ENCODE peak calls at places on chromosome 19, in nine cellular contexts. One of them, this sample, is unnamed.

GRCh38 chr19:33821871-33822270 is 25.2 kb downstream of the KCTD15 start:
- DNase-seq in tibial nerve: no peak
- DNase-seq in left ventricle myocardium inferior: no peak
- DNase-seq in adrenal gland: no peak
- DNase-seq in AG04449: no peak
- DNase-seq in lower leg skin: no peak
- DNase-seq in choroid plexus epithelial cell: no peak
- DNase-seq in brain microvascular endothelial cell: no peak
- DNase-seq in fibroblast of lung: no peak
- DNase-seq in this sample: no peak

GRCh38 chr19:4935449-4935848 is 26.1 kb downstream of the UHRF1 start:
- DNase-seq in tibial nerve: no peak
- DNase-seq in left ventricle myocardium inferior: no peak
- DNase-seq in adrenal gland: no peak
- DNase-seq in AG04449: no peak
- DNase-seq in lower leg skin: no peak
- DNase-seq in choroid plexus epithelial cell: no peak
- DNase-seq in brain microvascular endothelial cell: no peak
- DNase-seq in fibroblast of lung: no peak
- DNase-seq in this sample: no peak

GRCh38 chr19:40692212-40692551 is 1.7 kb upstream of the NUMBL start:
- DNase-seq in tibial nerve: no peak
- DNase-seq in left ventricle myocardium inferior: no peak
- DNase-seq in adrenal gland: no peak
- DNase-seq in AG04449: no peak
- DNase-seq in lower leg skin: no peak
- DNase-seq in choroid plexus epithelial cell: no peak
- DNase-seq in brain microvascular endothelial cell: no peak
- DNase-seq in fibroblast of lung: no peak
- DNase-seq in this sample: no peak

GRCh38 chr19:50512999-50513745 is 541 bp downstream of the ASPDH start:
- DNase-seq in tibial nerve: no peak
- DNase-seq in left ventricle myocardium inferior: no peak
- DNase-seq in adrenal gland: no peak
- DNase-seq in AG04449: no peak
- DNase-seq in lower leg skin: no peak
- DNase-seq in choroid plexus epithelial cell: no peak
- DNase-seq in brain microvascular endothelial cell: no peak
- DNase-seq in fibroblast of lung: no peak
- DNase-seq in this sample: no peak

GRCh38 chr19:44758596-44758995 is 10.1 kb downstream of the BCL3 start:
- DNase-seq in tibial nerve: no peak
- DNase-seq in left ventricle myocardium inferior: peak
- DNase-seq in adrenal gland: no peak
- DNase-seq in AG04449: no peak
- DNase-seq in lower leg skin: no peak
- DNase-seq in choroid plexus epithelial cell: no peak
- DNase-seq in brain microvascular endothelial cell: no peak
- DNase-seq in fibroblast of lung: peak
- DNase-seq in this sample: no peak

GRCh38 chr19:41386442-41386841 is 10.1 kb downstream of the TMEM91 start:
- DNase-seq in tibial nerve: no peak
- DNase-seq in left ventricle myocardium inferior: peak
- DNase-seq in adrenal gland: no peak
- DNase-seq in AG04449: no peak
- DNase-seq in lower leg skin: no peak
- DNase-seq in choroid plexus epithelial cell: peak
- DNase-seq in brain microvascular endothelial cell: no peak
- DNase-seq in fibroblast of lung: no peak
- DNase-seq in this sample: peak

GRCh38 chr19:55986487-55986886 is at the start of gene NLRP5:
- DNase-seq in tibial nerve: no peak
- DNase-seq in left ventricle myocardium inferior: no peak
- DNase-seq in adrenal gland: no peak
- DNase-seq in AG04449: no peak
- DNase-seq in lower leg skin: no peak
- DNase-seq in choroid plexus epithelial cell: no peak
- DNase-seq in brain microvascular endothelial cell: no peak
- DNase-seq in fibroblast of lung: no peak
- DNase-seq in this sample: no peak

GRCh38 chr19:40398417-40399056 is 8.6 kb upstream of the HIPK4 start:
- DNase-seq in tibial nerve: no peak
- DNase-seq in left ventricle myocardium inferior: peak
- DNase-seq in adrenal gland: peak
- DNase-seq in AG04449: no peak
- DNase-seq in lower leg skin: peak
- DNase-seq in choroid plexus epithelial cell: peak
- DNase-seq in brain microvascular endothelial cell: peak
- DNase-seq in fibroblast of lung: peak
- DNase-seq in this sample: no peak

GRCh38 chr19:55304279-55304978 is 20.6 kb downstream of the BRSK1 start:
- DNase-seq in tibial nerve: peak
- DNase-seq in left ventricle myocardium inferior: no peak
- DNase-seq in adrenal gland: peak
- DNase-seq in AG04449: no peak
- DNase-seq in lower leg skin: no peak
- DNase-seq in choroid plexus epithelial cell: peak
- DNase-seq in brain microvascular endothelial cell: no peak
- DNase-seq in fibroblast of lung: peak
- DNase-seq in this sample: no peak

GRCh38 chr19:17718988-17719711 is at the start of gene MAP1S:
- DNase-seq in tibial nerve: no peak
- DNase-seq in left ventricle myocardium inferior: peak
- DNase-seq in adrenal gland: peak
- DNase-seq in AG04449: no peak
- DNase-seq in lower leg skin: no peak
- DNase-seq in choroid plexus epithelial cell: peak
- DNase-seq in brain microvascular endothelial cell: peak
- DNase-seq in fibroblast of lung: peak
- DNase-seq in this sample: no peak

GRCh38 chr19:4443188-4443587 is 14.4 kb downstream of the UBXN6 start:
- DNase-seq in tibial nerve: no peak
- DNase-seq in left ventricle myocardium inferior: no peak
- DNase-seq in adrenal gland: no peak
- DNase-seq in AG04449: no peak
- DNase-seq in lower leg skin: no peak
- DNase-seq in choroid plexus epithelial cell: no peak
- DNase-seq in brain microvascular endothelial cell: no peak
- DNase-seq in fibroblast of lung: no peak
- DNase-seq in this sample: no peak

GRCh38 chr19:18202759-18203407 is 959 bp downstream of the RAB3A start:
- DNase-seq in tibial nerve: no peak
- DNase-seq in left ventricle myocardium inferior: no peak
- DNase-seq in adrenal gland: peak
- DNase-seq in AG04449: no peak
- DNase-seq in lower leg skin: peak
- DNase-seq in choroid plexus epithelial cell: no peak
- DNase-seq in brain microvascular endothelial cell: no peak
- DNase-seq in fibroblast of lung: no peak
- DNase-seq in this sample: no peak

GRCh38 chr19:55693336-55693974 is 18.4 kb downstream of the EPN1 start:
- DNase-seq in tibial nerve: no peak
- DNase-seq in left ventricle myocardium inferior: peak
- DNase-seq in adrenal gland: no peak
- DNase-seq in AG04449: no peak
- DNase-seq in lower leg skin: no peak
- DNase-seq in choroid plexus epithelial cell: no peak
- DNase-seq in brain microvascular endothelial cell: no peak
- DNase-seq in fibroblast of lung: no peak
- DNase-seq in this sample: no peak

GRCh38 chr19:12095111-12095790 is 30.7 kb downstream of the ZNF844 start:
- DNase-seq in tibial nerve: no peak
- DNase-seq in left ventricle myocardium inferior: no peak
- DNase-seq in adrenal gland: no peak
- DNase-seq in AG04449: no peak
- DNase-seq in lower leg skin: no peak
- DNase-seq in choroid plexus epithelial cell: peak
- DNase-seq in brain microvascular endothelial cell: no peak
- DNase-seq in fibroblast of lung: no peak
- DNase-seq in this sample: no peak

GRCh38 chr19:10583021-10583776 is 3.9 kb downstream of the AP1M2 start:
- DNase-seq in tibial nerve: no peak
- DNase-seq in left ventricle myocardium inferior: no peak
- DNase-seq in adrenal gland: peak
- DNase-seq in AG04449: no peak
- DNase-seq in lower leg skin: no peak
- DNase-seq in choroid plexus epithelial cell: no peak
- DNase-seq in brain microvascular endothelial cell: no peak
- DNase-seq in fibroblast of lung: no peak
- DNase-seq in this sample: no peak

GRCh38 chr19:49691243-49692101 is 556 bp downstream of the CPT1C start:
- DNase-seq in tibial nerve: no peak
- DNase-seq in left ventricle myocardium inferior: peak
- DNase-seq in adrenal gland: peak
- DNase-seq in AG04449: no peak
- DNase-seq in lower leg skin: no peak
- DNase-seq in choroid plexus epithelial cell: peak
- DNase-seq in brain microvascular endothelial cell: peak
- DNase-seq in fibroblast of lung: peak
- DNase-seq in this sample: no peak

GRCh38 chr19:34824686-34825085 is 51.7 kb upstream of the ZNF599 start:
- DNase-seq in tibial nerve: no peak
- DNase-seq in left ventricle myocardium inferior: no peak
- DNase-seq in adrenal gland: no peak
- DNase-seq in AG04449: no peak
- DNase-seq in lower leg skin: no peak
- DNase-seq in choroid plexus epithelial cell: no peak
- DNase-seq in brain microvascular endothelial cell: no peak
- DNase-seq in fibroblast of lung: no peak
- DNase-seq in this sample: no peak

GRCh38 chr19:13712767-13713201 is 51.5 kb upstream of the MRI1 start:
- DNase-seq in tibial nerve: no peak
- DNase-seq in left ventricle myocardium inferior: peak
- DNase-seq in adrenal gland: no peak
- DNase-seq in AG04449: no peak
- DNase-seq in lower leg skin: no peak
- DNase-seq in choroid plexus epithelial cell: no peak
- DNase-seq in brain microvascular endothelial cell: no peak
- DNase-seq in fibroblast of lung: peak
- DNase-seq in this sample: no peak

GRCh38 chr19:13723206-13723605 is 41.1 kb upstream of the MRI1 start:
- DNase-seq in tibial nerve: no peak
- DNase-seq in left ventricle myocardium inferior: no peak
- DNase-seq in adrenal gland: no peak
- DNase-seq in AG04449: no peak
- DNase-seq in lower leg skin: no peak
- DNase-seq in choroid plexus epithelial cell: peak
- DNase-seq in brain microvascular endothelial cell: no peak
- DNase-seq in fibroblast of lung: peak
- DNase-seq in this sample: no peak

GRCh38 chr19:13717194-13717643 is 47.1 kb upstream of the MRI1 start:
- DNase-seq in tibial nerve: no peak
- DNase-seq in left ventricle myocardium inferior: no peak
- DNase-seq in adrenal gland: no peak
- DNase-seq in AG04449: no peak
- DNase-seq in lower leg skin: no peak
- DNase-seq in choroid plexus epithelial cell: no peak
- DNase-seq in brain microvascular endothelial cell: no peak
- DNase-seq in fibroblast of lung: peak
- DNase-seq in this sample: no peak

DNA sequence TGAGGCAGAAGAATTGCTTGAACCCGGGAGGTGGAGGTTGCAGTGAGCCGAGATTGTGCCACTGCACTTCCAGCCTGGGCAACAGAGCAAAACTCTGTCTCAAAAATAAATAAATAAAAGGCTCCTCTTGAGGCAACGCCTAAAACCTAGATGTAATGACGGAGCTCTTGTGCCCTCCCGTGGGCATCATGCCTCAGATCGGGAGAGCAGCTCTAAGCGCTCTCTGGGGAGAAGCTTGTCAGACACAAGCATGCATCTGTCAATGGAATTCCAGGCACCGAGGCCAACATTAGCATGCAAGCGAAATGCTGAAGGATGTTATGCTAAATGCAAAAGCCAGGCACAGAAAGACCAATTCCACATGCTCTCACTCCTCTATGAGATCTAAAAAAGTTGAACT is 45.6 kb upstream of the MRI1 start:
- DNase-seq in tibial nerve: no peak
- DNase-seq in left ventricle myocardium inferior: peak
- DNase-seq in adrenal gland: peak
- DNase-seq in AG04449: peak
- DNase-seq in lower leg skin: no peak
- DNase-seq in choroid plexus epithelial cell: peak
- DNase-seq in brain microvascular endothelial cell: peak
- DNase-seq in fibroblast of lung: peak
- DNase-seq in this sample: no peak
- TF ChIP-seq CTCF in tibial nerve: no peak
- TF ChIP-seq CTCF in left ventricle myocardium inferior: peak
- TF ChIP-seq CTCF in adrenal gland: peak
- TF ChIP-seq CTCF in AG04449: peak
- TF ChIP-seq CTCF in lower leg skin: no peak
- TF ChIP-seq CTCF in choroid plexus epithelial cell: peak
- TF ChIP-seq CTCF in brain microvascular endothelial cell: peak
- TF ChIP-seq CTCF in fibroblast of lung: peak
- TF ChIP-seq CTCF in this sample: no peak

GRCh38 chr19:7366701-7367420 is 18.1 kb downstream of the ARHGEF18 start:
- DNase-seq in tibial nerve: no peak
- DNase-seq in left ventricle myocardium inferior: no peak
- DNase-seq in adrenal gland: no peak
- DNase-seq in AG04449: no peak
- DNase-seq in lower leg skin: no peak
- DNase-seq in choroid plexus epithelial cell: peak
- DNase-seq in brain microvascular endothelial cell: peak
- DNase-seq in fibroblast of lung: peak
- DNase-seq in this sample: no peak
- TF ChIP-seq CTCF in tibial nerve: no peak
- TF ChIP-seq CTCF in left ventricle myocardium inferior: peak
- TF ChIP-seq CTCF in adrenal gland: peak
- TF ChIP-seq CTCF in AG04449: no peak
- TF ChIP-seq CTCF in lower leg skin: no peak
- TF ChIP-seq CTCF in choroid plexus epithelial cell: peak
- TF ChIP-seq CTCF in brain microvascular endothelial cell: peak
- TF ChIP-seq CTCF in fibroblast of lung: peak
- TF ChIP-seq CTCF in this sample: no peak

DNA sequence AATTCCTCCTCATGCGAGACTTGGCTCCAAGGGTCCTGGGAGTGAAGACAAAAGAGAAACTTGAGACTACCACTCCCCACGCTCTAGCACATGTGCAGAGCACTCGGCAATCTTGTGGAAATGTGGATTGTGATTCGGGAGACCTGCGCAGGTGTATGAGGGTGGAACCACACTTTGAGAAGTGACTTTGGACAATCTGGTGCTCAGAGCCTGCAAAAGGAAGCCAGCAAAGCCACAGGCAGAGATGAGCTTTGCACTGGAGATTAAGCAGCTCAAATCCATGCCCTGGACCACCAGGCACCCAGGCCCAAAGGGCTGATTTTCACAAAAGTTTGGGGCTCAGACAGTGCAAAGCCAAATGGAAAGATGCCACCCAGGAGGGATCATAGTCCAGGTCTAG is 162.5 kb upstream of the TSHZ3 start:
- DNase-seq in tibial nerve: no peak
- DNase-seq in left ventricle myocardium inferior: no peak
- DNase-seq in adrenal gland: no peak
- DNase-seq in AG04449: no peak
- DNase-seq in lower leg skin: no peak
- DNase-seq in choroid plexus epithelial cell: no peak
- DNase-seq in brain microvascular endothelial cell: no peak
- DNase-seq in fibroblast of lung: no peak
- DNase-seq in this sample: no peak
- TF ChIP-seq CTCF in tibial nerve: no peak
- TF ChIP-seq CTCF in left ventricle myocardium inferior: no peak
- TF ChIP-seq CTCF in adrenal gland: no peak
- TF ChIP-seq CTCF in AG04449: no peak
- TF ChIP-seq CTCF in lower leg skin: no peak
- TF ChIP-seq CTCF in choroid plexus epithelial cell: no peak
- TF ChIP-seq CTCF in brain microvascular endothelial cell: no peak
- TF ChIP-seq CTCF in fibroblast of lung: no peak
- TF ChIP-seq CTCF in this sample: no peak

GRCh38 chr19:6516659-6517291 is 14.1 kb upstream of the TNFSF9 start:
- DNase-seq in tibial nerve: peak
- DNase-seq in left ventricle myocardium inferior: peak
- DNase-seq in adrenal gland: peak
- DNase-seq in AG04449: peak
- DNase-seq in lower leg skin: peak
- DNase-seq in choroid plexus epithelial cell: peak
- DNase-seq in brain microvascular endothelial cell: peak
- DNase-seq in fibroblast of lung: peak
- DNase-seq in this sample: peak
- TF ChIP-seq CTCF in tibial nerve: peak
- TF ChIP-seq CTCF in left ventricle myocardium inferior: peak
- TF ChIP-seq CTCF in adrenal gland: peak
- TF ChIP-seq CTCF in AG04449: peak
- TF ChIP-seq CTCF in lower leg skin: peak
- TF ChIP-seq CTCF in choroid plexus epithelial cell: peak
- TF ChIP-seq CTCF in brain microvascular endothelial cell: peak
- TF ChIP-seq CTCF in fibroblast of lung: peak
- TF ChIP-seq CTCF in this sample: peak

This sample was measured in omental fat pad.